ENCODE peak calls at places on chromosomes 4 and X, in four cellular contexts. N, F, T and X are unnamed samples.

GRCh38 chrX:47316276-47317025 is 53.9 kb upstream of the ZNF157 start:
- DNase-seq in N (no peak), F (peak), T (no peak), X (no peak)

GRCh38 chrX:43882294-43882681 is at the start of gene MAOB:
- DNase-seq in N (peak), F (peak), T (no peak), X (no peak)

GRCh38 chr4:83605744-83606172 is 69.8 kb downstream of the GPAT3 start:
- DNase-seq in N (peak), F (no peak), T (no peak), X (no peak)

GRCh38 chr4:48557478-48557877 is 67.4 kb downstream of the ZAR1 start:
- DNase-seq in N (peak), F (no peak), T (no peak), X (no peak)

GRCh38 chrX:56963377-56963776 is 32.0 kb downstream of the SPIN3 start:
- DNase-seq in N (no peak), F (no peak), T (no peak), X (no peak)

GRCh38 chrX:49072712-49073095 is 1.1 kb downstream of the PRAF2 start:
- DNase-seq in N (no peak), F (no peak), T (no peak), X (no peak)

GRCh38 chrX:112211459-112211858 is 128.9 kb upstream of the TRPC5 start:
- DNase-seq in N (no peak), F (no peak), T (peak), X (no peak)

GRCh38 chr4:68581382-68582338 is 5.5 kb upstream of the UGT2B17 start:
- DNase-seq in N (peak), F (no peak), T (no peak), X (no peak)

GRCh38 chrX:149758068-149758714 is 15.7 kb upstream of the HSFX1 start:
- DNase-seq in N (no peak), F (no peak), T (no peak), X (no peak)